ENCODE peak calls at places on chromosomes 1 and 21, in seven cellular contexts. One of them, this sample, is unnamed.

GRCh38 chr1:44515416-44515815 is 110.4 kb downstream of the RNF220 start:
- DNase-seq in mucosa of descending colon: no peak
- DNase-seq in left ventricle myocardium inferior: no peak
- DNase-seq in lung: no peak
- DNase-seq in ovary: no peak
- DNase-seq in GM23338: no peak
- DNase-seq in cardiac fibroblast: peak
- DNase-seq in this sample: peak

GRCh38 chr1:159838715-159839114 is 12.0 kb downstream of the SLAMF8 start:
- DNase-seq in mucosa of descending colon: no peak
- DNase-seq in left ventricle myocardium inferior: no peak
- DNase-seq in lung: no peak
- DNase-seq in ovary: no peak
- DNase-seq in GM23338: no peak
- DNase-seq in cardiac fibroblast: no peak
- DNase-seq in this sample: no peak

GRCh38 chr1:9881838-9882249 is 28.2 kb downstream of the CTNNBIP1 start:
- DNase-seq in mucosa of descending colon: no peak
- DNase-seq in left ventricle myocardium inferior: no peak
- DNase-seq in lung: no peak
- DNase-seq in ovary: no peak
- DNase-seq in GM23338: no peak
- DNase-seq in cardiac fibroblast: peak
- DNase-seq in this sample: peak

GRCh38 chr1:207903767-207904166 is 7.2 kb downstream of the CD34 start:
- DNase-seq in mucosa of descending colon: no peak
- DNase-seq in left ventricle myocardium inferior: no peak
- DNase-seq in lung: no peak
- DNase-seq in ovary: no peak
- DNase-seq in GM23338: no peak
- DNase-seq in cardiac fibroblast: peak
- DNase-seq in this sample: peak

GRCh38 chr21:42583150-42583991 is 69.7 kb downstream of the SLC37A1 start:
- DNase-seq in mucosa of descending colon: no peak
- DNase-seq in left ventricle myocardium inferior: no peak
- DNase-seq in lung: no peak
- DNase-seq in ovary: no peak
- DNase-seq in GM23338: no peak
- DNase-seq in cardiac fibroblast: no peak
- DNase-seq in this sample: no peak

GRCh38 chr1:183073320-183073719 is 50.1 kb downstream of the LAMC1 start:
- DNase-seq in mucosa of descending colon: no peak
- DNase-seq in left ventricle myocardium inferior: no peak
- DNase-seq in lung: no peak
- DNase-seq in ovary: no peak
- DNase-seq in GM23338: no peak
- DNase-seq in cardiac fibroblast: no peak
- DNase-seq in this sample: no peak

GRCh38 chr1:22177354-22178003 is 34.6 kb upstream of the WNT4 start:
- DNase-seq in mucosa of descending colon: no peak
- DNase-seq in left ventricle myocardium inferior: no peak
- DNase-seq in lung: no peak
- DNase-seq in ovary: no peak
- DNase-seq in GM23338: no peak
- DNase-seq in cardiac fibroblast: no peak
- DNase-seq in this sample: peak

GRCh38 chr1:184387069-184387870 is 441 bp downstream of the C1orf21 start:
- DNase-seq in mucosa of descending colon: peak
- DNase-seq in left ventricle myocardium inferior: peak
- DNase-seq in lung: peak
- DNase-seq in ovary: peak
- DNase-seq in GM23338: peak
- DNase-seq in cardiac fibroblast: no peak
- DNase-seq in this sample: peak

GRCh38 chr1:167678422-167678821 is 43.4 kb upstream of the MPZL1 start:
- DNase-seq in mucosa of descending colon: no peak
- DNase-seq in left ventricle myocardium inferior: no peak
- DNase-seq in lung: no peak
- DNase-seq in ovary: no peak
- DNase-seq in GM23338: no peak
- DNase-seq in cardiac fibroblast: no peak
- DNase-seq in this sample: no peak

GRCh38 chr1:57707631-57708030 is 283.8 kb upstream of the DAB1 start:
- DNase-seq in mucosa of descending colon: no peak
- DNase-seq in left ventricle myocardium inferior: no peak
- DNase-seq in lung: no peak
- DNase-seq in ovary: no peak
- DNase-seq in GM23338: no peak
- DNase-seq in cardiac fibroblast: no peak
- DNase-seq in this sample: no peak

GRCh38 chr1:35031103-35031452 is 667 bp downstream of the ZMYM6 start:
- DNase-seq in mucosa of descending colon: peak
- DNase-seq in left ventricle myocardium inferior: no peak
- DNase-seq in lung: no peak
- DNase-seq in ovary: peak
- DNase-seq in GM23338: peak
- DNase-seq in cardiac fibroblast: peak
- DNase-seq in this sample: peak

GRCh38 chr1:147721711-147722110 is 38.7 kb downstream of the GJA5 start:
- DNase-seq in mucosa of descending colon: no peak
- DNase-seq in left ventricle myocardium inferior: no peak
- DNase-seq in lung: no peak
- DNase-seq in ovary: no peak
- DNase-seq in GM23338: no peak
- DNase-seq in cardiac fibroblast: peak
- DNase-seq in this sample: peak

GRCh38 chr21:41832230-41833137 is 46.7 kb downstream of the PRDM15 start:
- DNase-seq in mucosa of descending colon: no peak
- DNase-seq in left ventricle myocardium inferior: no peak
- DNase-seq in lung: no peak
- DNase-seq in ovary: no peak
- DNase-seq in GM23338: no peak
- DNase-seq in cardiac fibroblast: no peak
- DNase-seq in this sample: peak

GRCh38 chr1:9111957-9112356 is 16.9 kb downstream of the GPR157 start:
- DNase-seq in mucosa of descending colon: no peak
- DNase-seq in left ventricle myocardium inferior: no peak
- DNase-seq in lung: no peak
- DNase-seq in ovary: no peak
- DNase-seq in GM23338: no peak
- DNase-seq in cardiac fibroblast: no peak
- DNase-seq in this sample: peak

GRCh38 chr1:96508226-96508625 is 213.4 kb upstream of the PTBP2 start:
- DNase-seq in mucosa of descending colon: no peak
- DNase-seq in left ventricle myocardium inferior: no peak
- DNase-seq in lung: no peak
- DNase-seq in ovary: no peak
- DNase-seq in GM23338: no peak
- DNase-seq in cardiac fibroblast: no peak
- DNase-seq in this sample: no peak

GRCh38 chr1:17287377-17287776 is 20.6 kb upstream of the PADI4 start:
- DNase-seq in mucosa of descending colon: no peak
- DNase-seq in left ventricle myocardium inferior: no peak
- DNase-seq in lung: no peak
- DNase-seq in ovary: no peak
- DNase-seq in GM23338: no peak
- DNase-seq in cardiac fibroblast: peak
- DNase-seq in this sample: peak

GRCh38 chr21:36964398-36964797 is 2.1 kb downstream of the HLCS start:
- DNase-seq in mucosa of descending colon: no peak
- DNase-seq in left ventricle myocardium inferior: no peak
- DNase-seq in lung: no peak
- DNase-seq in ovary: no peak
- DNase-seq in GM23338: no peak
- DNase-seq in cardiac fibroblast: no peak
- DNase-seq in this sample: no peak

GRCh38 chr1:177739780-177740179 is 230.1 kb downstream of the SEC16B start:
- DNase-seq in mucosa of descending colon: no peak
- DNase-seq in left ventricle myocardium inferior: no peak
- DNase-seq in lung: no peak
- DNase-seq in ovary: no peak
- DNase-seq in GM23338: no peak
- DNase-seq in cardiac fibroblast: no peak
- DNase-seq in this sample: no peak

GRCh38 chr1:31696246-31696645 is 7.6 kb downstream of the COL16A1 start:
- DNase-seq in mucosa of descending colon: no peak
- DNase-seq in left ventricle myocardium inferior: no peak
- DNase-seq in lung: no peak
- DNase-seq in ovary: no peak
- DNase-seq in GM23338: no peak
- DNase-seq in cardiac fibroblast: no peak
- DNase-seq in this sample: no peak

GRCh38 chr21:44925027-44925755 is 4.5 kb upstream of the ITGB2 start:
- DNase-seq in mucosa of descending colon: no peak
- DNase-seq in left ventricle myocardium inferior: no peak
- DNase-seq in lung: no peak
- DNase-seq in ovary: no peak
- DNase-seq in GM23338: no peak
- DNase-seq in cardiac fibroblast: peak
- DNase-seq in this sample: peak

GRCh38 chr1:14517813-14518180 is 80.7 kb upstream of the KAZN start:
- DNase-seq in mucosa of descending colon: no peak
- DNase-seq in left ventricle myocardium inferior: no peak
- DNase-seq in lung: no peak
- DNase-seq in ovary: no peak
- DNase-seq in GM23338: no peak
- DNase-seq in cardiac fibroblast: no peak
- DNase-seq in this sample: no peak

GRCh38 chr21:35027558-35028450 is 21.3 kb downstream of the RUNX1 start:
- DNase-seq in mucosa of descending colon: no peak
- DNase-seq in left ventricle myocardium inferior: no peak
- DNase-seq in lung: no peak
- DNase-seq in ovary: no peak
- DNase-seq in GM23338: peak
- DNase-seq in cardiac fibroblast: no peak
- DNase-seq in this sample: no peak

GRCh38 chr1:222547944-222548671 is at the start of gene HHIPL2:
- DNase-seq in mucosa of descending colon: no peak
- DNase-seq in left ventricle myocardium inferior: no peak
- DNase-seq in lung: no peak
- DNase-seq in ovary: no peak
- DNase-seq in GM23338: peak
- DNase-seq in cardiac fibroblast: peak
- DNase-seq in this sample: no peak

DNA sequence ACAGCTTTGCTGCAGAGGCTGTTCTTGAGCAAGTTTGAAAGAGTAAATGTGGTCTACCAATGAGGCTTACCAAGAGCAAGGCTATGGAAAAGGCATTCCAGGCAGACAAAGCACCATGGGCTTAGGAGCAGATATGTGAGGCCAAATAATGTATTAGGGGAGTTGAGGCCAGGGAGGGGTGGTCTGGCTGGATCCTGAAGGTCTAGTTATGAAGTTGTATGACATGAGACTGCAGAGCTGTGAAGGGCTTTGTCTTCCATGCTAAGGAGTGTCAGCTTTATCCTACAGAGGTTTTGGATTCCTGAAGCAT is 51.8 kb upstream of the TSPAN2 start:
- DNase-seq in mucosa of descending colon: no peak
- DNase-seq in left ventricle myocardium inferior: no peak
- DNase-seq in lung: no peak
- DNase-seq in ovary: no peak
- DNase-seq in GM23338: no peak
- DNase-seq in cardiac fibroblast: no peak
- DNase-seq in this sample: no peak
- H3K4me3 ChIP-seq in mucosa of descending colon: no peak
- H3K4me3 ChIP-seq in left ventricle myocardium inferior: no peak
- H3K4me3 ChIP-seq in lung: no peak
- H3K4me3 ChIP-seq in ovary: no peak
- H3K4me3 ChIP-seq in GM23338: no peak
- H3K4me3 ChIP-seq in cardiac fibroblast: no peak
- H3K4me3 ChIP-seq in this sample: no peak

DNA sequence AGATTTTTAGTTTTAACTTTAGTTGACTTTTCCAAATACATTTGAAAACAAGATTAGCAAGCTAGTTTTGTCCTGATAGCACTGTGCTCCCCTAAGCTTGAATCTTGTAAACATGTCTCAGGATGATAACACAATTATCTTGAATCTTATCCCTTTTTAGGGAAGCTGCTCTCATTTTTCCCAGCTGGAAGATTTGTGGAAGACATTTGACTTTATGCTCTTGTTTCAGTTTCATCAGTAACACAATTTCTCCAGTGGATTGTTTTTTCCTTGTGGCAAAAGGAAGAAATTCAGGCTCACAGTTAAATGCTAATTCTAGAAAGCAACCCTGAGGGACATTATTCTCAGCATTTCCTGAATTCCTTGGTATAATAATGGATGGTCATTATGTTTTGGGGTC is 88.8 kb downstream of the CDC7 start:
- DNase-seq in mucosa of descending colon: no peak
- DNase-seq in left ventricle myocardium inferior: no peak
- DNase-seq in lung: no peak
- DNase-seq in ovary: no peak
- DNase-seq in GM23338: peak
- DNase-seq in cardiac fibroblast: no peak
- DNase-seq in this sample: no peak
- TF ChIP-seq CTCF in mucosa of descending colon: no peak
- TF ChIP-seq CTCF in left ventricle myocardium inferior: peak
- TF ChIP-seq CTCF in lung: no peak
- TF ChIP-seq CTCF in ovary: no peak
- TF ChIP-seq CTCF in GM23338: no peak
- TF ChIP-seq CTCF in cardiac fibroblast: no peak
- TF ChIP-seq CTCF in this sample: no peak

DNA sequence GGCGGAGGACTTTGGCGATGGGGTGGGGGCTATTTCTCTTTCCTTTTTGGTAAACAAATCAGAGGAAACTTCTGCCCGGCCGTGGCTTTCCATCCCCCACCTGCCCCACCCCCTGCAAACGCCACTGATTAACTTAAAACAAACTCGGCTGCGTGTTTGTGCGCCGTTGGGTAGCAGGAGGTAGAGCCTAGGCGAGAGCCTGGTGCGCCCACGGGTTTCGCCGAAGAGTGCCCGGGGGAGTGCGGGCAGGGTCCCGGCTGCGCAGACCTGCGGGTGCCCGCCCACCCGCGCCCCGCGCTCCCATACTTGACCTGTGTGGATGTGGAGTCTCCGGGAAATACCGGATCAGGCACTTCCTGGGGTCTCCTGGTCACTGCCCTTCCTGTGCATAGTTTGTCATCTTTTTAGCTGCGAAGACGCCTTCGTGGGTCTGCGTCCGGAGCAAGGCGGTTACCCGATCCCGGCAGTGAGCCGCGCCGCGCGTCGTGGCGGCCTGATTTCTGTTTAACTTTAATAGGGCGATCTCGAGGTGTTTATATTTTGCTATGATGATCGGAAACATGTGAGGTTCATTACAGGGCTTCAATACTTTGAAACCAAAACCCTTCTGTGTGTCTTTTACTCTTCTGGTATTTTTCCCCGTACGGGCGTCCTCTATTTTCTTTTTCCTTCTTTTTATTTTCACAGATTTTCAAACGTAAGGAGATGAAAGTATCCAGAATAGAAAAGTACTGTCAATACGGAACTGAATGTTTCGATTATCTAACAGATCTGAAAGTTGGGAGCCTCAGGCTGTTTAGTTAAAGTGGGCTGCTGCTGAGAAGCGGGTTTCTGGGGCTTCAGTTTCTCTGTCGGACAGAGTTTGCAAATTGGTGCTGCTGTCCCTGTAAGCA is 15.2 kb downstream of the NR5A2 start:
- DNase-seq in mucosa of descending colon: peak
- DNase-seq in left ventricle myocardium inferior: no peak
- DNase-seq in lung: no peak
- DNase-seq in ovary: no peak
- DNase-seq in GM23338: peak
- DNase-seq in cardiac fibroblast: no peak
- DNase-seq in this sample: no peak
- H3K4me3 ChIP-seq in mucosa of descending colon: peak
- H3K4me3 ChIP-seq in left ventricle myocardium inferior: peak
- H3K4me3 ChIP-seq in lung: peak
- H3K4me3 ChIP-seq in ovary: peak
- H3K4me3 ChIP-seq in GM23338: peak
- H3K4me3 ChIP-seq in cardiac fibroblast: peak
- H3K4me3 ChIP-seq in this sample: no peak

GRCh38 chr1:186559601-186560116 is 98.7 kb upstream of the PDC start:
- DNase-seq in mucosa of descending colon: no peak
- DNase-seq in left ventricle myocardium inferior: no peak
- DNase-seq in lung: no peak
- DNase-seq in ovary: no peak
- DNase-seq in GM23338: no peak
- DNase-seq in cardiac fibroblast: peak
- DNase-seq in this sample: peak
- TF ChIP-seq CTCF in mucosa of descending colon: no peak
- TF ChIP-seq CTCF in left ventricle myocardium inferior: no peak
- TF ChIP-seq CTCF in lung: no peak
- TF ChIP-seq CTCF in ovary: no peak
- TF ChIP-seq CTCF in GM23338: no peak
- TF ChIP-seq CTCF in cardiac fibroblast: no peak
- TF ChIP-seq CTCF in this sample: no peak

This sample was measured in epithelial cell of esophagus.